ENCODE peak calls at places on chromosomes 5 and 9, in four cellular contexts. K is BJ, S is BE2C, P is HepG2. M is an unnamed sample. For H3K27me3, the result is how much of the 10 kb centered on the place peaks cover.

GRCh38 chr9:19517202-19517942 is 108.6 kb downstream of the ACER2 start:
- DNase-seq in K (no peak), S (peak), P (no peak), M (no peak)

GRCh38 chr9:4147476-4148214 is 152.2 kb downstream of the GLIS3 start:
- DNase-seq in K (no peak), S (no peak), P (peak), M (peak)

GRCh38 chr5:174608631-174609097 is 115.7 kb upstream of the MSX2 start:
- DNase-seq in K (no peak), S (peak), P (no peak), M (no peak)

GRCh38 chr9:135508211-135508820 is 7.8 kb downstream of the MRPS2 start:
- DNase-seq in K (no peak), S (no peak), P (no peak), M (no peak)

GRCh38 chr9:87853843-87854242 is 28.8 kb upstream of the SPATA31E1 start:
- DNase-seq in K (no peak), S (no peak), P (no peak), M (no peak)

GRCh38 chr9:93591706-93592388 is 15.5 kb downstream of the PHF2 start:
- DNase-seq in K (no peak), S (no peak), P (no peak), M (no peak)

GRCh38 chr9:105510024-105510423 is 47.9 kb upstream of the FKTN start:
- DNase-seq in K (peak), S (no peak), P (no peak), M (no peak)

GRCh38 chr9:137439158-137439714 is 1.9 kb downstream of the ENTPD8 start:
- DNase-seq in K (no peak), S (no peak), P (no peak), M (no peak)

GRCh38 chr5:122661496-122662180 is 113.2 kb upstream of the SNX2 start:
- DNase-seq in K (no peak), S (no peak), P (no peak), M (no peak)

GRCh38 chr5:62496152-62496551 is 82.5 kb upstream of the LRRC70 start:
- DNase-seq in K (no peak), S (no peak), P (no peak), M (no peak)

GRCh38 chr9:35604578-35605335 is at the start of gene TESK1:
- DNase-seq in K (no peak), S (peak), P (peak), M (peak)

GRCh38 chr9:35608221-35608620 is 3.2 kb downstream of the TESK1 start:
- DNase-seq in K (no peak), S (no peak), P (no peak), M (no peak)

GRCh38 chr9:35605336-35606137 is 475 bp downstream of the TESK1 start:
- DNase-seq in K (no peak), S (no peak), P (no peak), M (no peak)

GRCh38 chr9:35606138-35606504 is 1.1 kb downstream of the TESK1 start:
- DNase-seq in K (no peak), S (no peak), P (no peak), M (no peak)

GRCh38 chr9:35606726-35607125 is 1.7 kb downstream of the TESK1 start:
- DNase-seq in K (no peak), S (no peak), P (no peak), M (no peak)
- H3K4me3 ChIP-seq in K (no peak), S (no peak), P (no peak), M (no peak)

GRCh38 chr9:130987738-130988399 is 21.1 kb upstream of the LAMC3 start:
- DNase-seq in K (no peak), S (no peak), P (no peak), M (no peak)
- H3K27me3 ChIP-seq in K (under half), S (under half), P (half or more), M (under half)

GRCh38 chr9:89808801-89809200 is 204.0 kb downstream of the GADD45G start:
- DNase-seq in K (no peak), S (no peak), P (no peak), M (no peak)
- H3K4me3 ChIP-seq in K (no peak), S (no peak), P (no peak), M (no peak)

GRCh38 chr5:149154629-149155028 is 13.3 kb downstream of the ABLIM3 start:
- DNase-seq in K (no peak), S (no peak), P (no peak), M (no peak)

GRCh38 chr5:149151717-149152116 is 10.4 kb downstream of the ABLIM3 start:
- DNase-seq in K (no peak), S (no peak), P (no peak), M (no peak)

GRCh38 chr5:149152317-149152746 is 11.0 kb downstream of the ABLIM3 start:
- DNase-seq in K (no peak), S (no peak), P (peak), M (no peak)

GRCh38 chr5:149153751-149154610 is 12.7 kb downstream of the ABLIM3 start:
- DNase-seq in K (no peak), S (no peak), P (peak), M (no peak)

GRCh38 chr5:149153193-149153750 is 12.0 kb downstream of the ABLIM3 start:
- DNase-seq in K (no peak), S (no peak), P (no peak), M (no peak)
- H3K27me3 ChIP-seq in K (under half), S (under half), P (under half), M (under half)

GRCh38 chr9:95504053-95504963 is 12.5 kb downstream of the PTCH1 start:
- DNase-seq in K (no peak), S (no peak), P (peak), M (peak)
- H3K4me3 ChIP-seq in K (no peak), S (no peak), P (peak), M (no peak)